ENCODE peak calls at places on chromosomes 16 and 17, in seven cellular contexts. Y, F, Q, C, B, S and W are unnamed samples.

GRCh38 chr17:19380551-19381284 is 2.4 kb downstream of the MAPK7 start:
- DNase-seq in Y (no peak), F (no peak), Q (no peak), C (no peak), B (no peak), S (no peak), W (no peak)

GRCh38 chr16:86772671-86773338 is 194.5 kb downstream of the FOXL1 start:
- DNase-seq in Y (no peak), F (peak; percentile 97), Q (no peak), C (no peak), B (no peak), S (no peak), W (no peak)

GRCh38 chr16:84194470-84195200 is 3.7 kb downstream of the ADAD2 start:
- DNase-seq in Y (no peak), F (no peak), Q (no peak), C (no peak), B (peak; percentile 74), S (peak; percentile 23), W (no peak)

GRCh38 chr16:17334096-17334495 is 136.7 kb downstream of the XYLT1 start:
- DNase-seq in Y (no peak), F (peak; percentile 88), Q (no peak), C (no peak), B (no peak), S (no peak), W (no peak)

GRCh38 chr17:44917456-44917855 is 2.2 kb upstream of the GFAP start:
- DNase-seq in Y (no peak), F (no peak), Q (no peak), C (no peak), B (no peak), S (no peak), W (no peak)

GRCh38 chr17:64492481-64493109 is 4.3 kb downstream of the POLG2 start:
- DNase-seq in Y (no peak), F (no peak), Q (no peak), C (no peak), B (no peak), S (no peak), W (no peak)

GRCh38 chr17:15112881-15113617 is 152.1 kb downstream of the PMP22 start:
- DNase-seq in Y (no peak), F (no peak), Q (no peak), C (no peak), B (no peak), S (no peak), W (no peak)

GRCh38 chr17:2011421-2012371 is 13.4 kb downstream of the RTN4RL1 start:
- DNase-seq in Y (no peak), F (peak; percentile 63), Q (no peak), C (peak; percentile 31), B (no peak), S (no peak), W (no peak)

GRCh38 chr17:82791532-82791931 is 39.7 kb downstream of the TBCD start:
- DNase-seq in Y (no peak), F (peak; percentile 96), Q (no peak), C (no peak), B (no peak), S (no peak), W (no peak)

GRCh38 chr17:7029659-7030058 is 6.2 kb upstream of the SLC16A13 start:
- DNase-seq in Y (no peak), F (no peak), Q (no peak), C (no peak), B (no peak), S (no peak), W (no peak)